ENCODE peak calls at places on chromosomes 5 and 9, in seven cellular contexts. One of them, this sample, is unnamed.

GRCh38 chr9:113559834-113560620 is 96.5 kb downstream of the RGS3 start:
- DNase-seq in PC-9: no peak
- DNase-seq in A673: no peak
- DNase-seq in GM23338: no peak
- DNase-seq in fibroblast of lung: no peak
- DNase-seq in H1: no peak
- DNase-seq in neural progenitor cell: no peak
- DNase-seq in this sample: no peak

GRCh38 chr9:70121818-70122436 is 78.3 kb downstream of the MAMDC2 start:
- DNase-seq in PC-9: no peak
- DNase-seq in A673: no peak
- DNase-seq in GM23338: no peak
- DNase-seq in fibroblast of lung: peak; percentile 85
- DNase-seq in H1: no peak
- DNase-seq in neural progenitor cell: no peak
- DNase-seq in this sample: peak; percentile 82

GRCh38 chr5:83474170-83474796 is 2.7 kb downstream of the VCAN start:
- DNase-seq in PC-9: peak; percentile 61
- DNase-seq in A673: peak; percentile 80
- DNase-seq in GM23338: peak; percentile 93
- DNase-seq in fibroblast of lung: peak; percentile 97
- DNase-seq in H1: peak; percentile 89
- DNase-seq in neural progenitor cell: peak; percentile 94
- DNase-seq in this sample: peak; percentile 93

GRCh38 chr5:31993182-31993961 is 180.7 kb downstream of the GOLPH3 start:
- DNase-seq in PC-9: no peak
- DNase-seq in A673: no peak
- DNase-seq in GM23338: no peak
- DNase-seq in fibroblast of lung: peak; percentile 86
- DNase-seq in H1: no peak
- DNase-seq in neural progenitor cell: no peak
- DNase-seq in this sample: peak; percentile 82

GRCh38 chr9:135809166-135809565 is 98.2 kb downstream of the CAMSAP1 start:
- DNase-seq in PC-9: no peak
- DNase-seq in A673: no peak
- DNase-seq in GM23338: no peak
- DNase-seq in fibroblast of lung: peak; percentile 56
- DNase-seq in H1: no peak
- DNase-seq in neural progenitor cell: no peak
- DNase-seq in this sample: peak; percentile 48

GRCh38 chr5:15789661-15790060 is 289.7 kb downstream of the FBXL7 start:
- DNase-seq in PC-9: no peak
- DNase-seq in A673: no peak
- DNase-seq in GM23338: no peak
- DNase-seq in fibroblast of lung: peak; percentile 49
- DNase-seq in H1: no peak
- DNase-seq in neural progenitor cell: no peak
- DNase-seq in this sample: peak; percentile 32

GRCh38 chr9:85960688-85961093 is 19.7 kb downstream of the NAA35 start:
- DNase-seq in PC-9: no peak
- DNase-seq in A673: peak; percentile 76
- DNase-seq in GM23338: no peak
- DNase-seq in fibroblast of lung: no peak
- DNase-seq in H1: no peak
- DNase-seq in neural progenitor cell: no peak
- DNase-seq in this sample: no peak

GRCh38 chr9:95077766-95078382 is 239.6 kb downstream of the FANCC start:
- DNase-seq in PC-9: no peak
- DNase-seq in A673: no peak
- DNase-seq in GM23338: no peak
- DNase-seq in fibroblast of lung: no peak
- DNase-seq in H1: no peak
- DNase-seq in neural progenitor cell: no peak
- DNase-seq in this sample: no peak

GRCh38 chr5:124880903-124881302 is 134.5 kb upstream of the ZNF608 start:
- DNase-seq in PC-9: no peak
- DNase-seq in A673: no peak
- DNase-seq in GM23338: no peak
- DNase-seq in fibroblast of lung: no peak
- DNase-seq in H1: no peak
- DNase-seq in neural progenitor cell: no peak
- DNase-seq in this sample: no peak

GRCh38 chr5:126108505-126108904 is 314.7 kb upstream of the GRAMD2B start:
- DNase-seq in PC-9: no peak
- DNase-seq in A673: no peak
- DNase-seq in GM23338: no peak
- DNase-seq in fibroblast of lung: peak; percentile 25
- DNase-seq in H1: peak; percentile 45
- DNase-seq in neural progenitor cell: peak; percentile 7
- DNase-seq in this sample: no peak

GRCh38 chr9:129737479-129738269 is 15.2 kb downstream of the PTGES start:
- DNase-seq in PC-9: peak; percentile 87
- DNase-seq in A673: peak; percentile 90
- DNase-seq in GM23338: peak; percentile 95
- DNase-seq in fibroblast of lung: peak; percentile 43
- DNase-seq in H1: peak; percentile 97
- DNase-seq in neural progenitor cell: peak; percentile 94
- DNase-seq in this sample: peak; percentile 14

GRCh38 chr5:44774279-44774880 is 34.4 kb upstream of the MRPS30 start:
- DNase-seq in PC-9: no peak
- DNase-seq in A673: peak; percentile 67
- DNase-seq in GM23338: peak; percentile 78
- DNase-seq in fibroblast of lung: peak; percentile 56
- DNase-seq in H1: no peak
- DNase-seq in neural progenitor cell: peak; percentile 59
- DNase-seq in this sample: peak; percentile 46

GRCh38 chr9:136512651-136513066 is 29.8 kb upstream of the SEC16A start:
- DNase-seq in PC-9: no peak
- DNase-seq in A673: no peak
- DNase-seq in GM23338: peak; percentile 39
- DNase-seq in fibroblast of lung: no peak
- DNase-seq in H1: no peak
- DNase-seq in neural progenitor cell: no peak
- DNase-seq in this sample: no peak

GRCh38 chr9:121698627-121699270 is 47.3 kb downstream of the DAB2IP start:
- DNase-seq in PC-9: peak; percentile 31
- DNase-seq in A673: peak; percentile 69
- DNase-seq in GM23338: peak; percentile 78
- DNase-seq in fibroblast of lung: peak; percentile 21
- DNase-seq in H1: peak; percentile 86
- DNase-seq in neural progenitor cell: peak; percentile 95
- DNase-seq in this sample: no peak

GRCh38 chr5:119410448-119411170 is 41.7 kb upstream of the HSD17B4 start:
- DNase-seq in PC-9: no peak
- DNase-seq in A673: no peak
- DNase-seq in GM23338: no peak
- DNase-seq in fibroblast of lung: no peak
- DNase-seq in H1: peak; percentile 24
- DNase-seq in neural progenitor cell: no peak
- DNase-seq in this sample: no peak

GRCh38 chr9:127185931-127186781 is 63.7 kb upstream of the ANGPTL2 start:
- DNase-seq in PC-9: no peak
- DNase-seq in A673: no peak
- DNase-seq in GM23338: no peak
- DNase-seq in fibroblast of lung: peak; percentile 84
- DNase-seq in H1: no peak
- DNase-seq in neural progenitor cell: peak; percentile 34
- DNase-seq in this sample: peak; percentile 80

GRCh38 chr9:136546697-136547481 is 1.0 kb upstream of the NOTCH1 start:
- DNase-seq in PC-9: peak; percentile 75
- DNase-seq in A673: peak; percentile 67
- DNase-seq in GM23338: peak; percentile 61
- DNase-seq in fibroblast of lung: peak; percentile 37
- DNase-seq in H1: peak; percentile 80
- DNase-seq in neural progenitor cell: peak; percentile 64
- DNase-seq in this sample: no peak

GRCh38 chr5:68180286-68181038 is 35.1 kb upstream of the PIK3R1 start:
- DNase-seq in PC-9: no peak
- DNase-seq in A673: no peak
- DNase-seq in GM23338: no peak
- DNase-seq in fibroblast of lung: no peak
- DNase-seq in H1: no peak
- DNase-seq in neural progenitor cell: no peak
- DNase-seq in this sample: no peak

GRCh38 chr5:171310816-171311697 is 2.0 kb downstream of the TLX3 start:
- DNase-seq in PC-9: peak; percentile 25
- DNase-seq in A673: peak; percentile 29
- DNase-seq in GM23338: peak; percentile 79
- DNase-seq in fibroblast of lung: no peak
- DNase-seq in H1: peak; percentile 65
- DNase-seq in neural progenitor cell: peak; percentile 87
- DNase-seq in this sample: no peak

GRCh38 chr5:171308453-171309275 is at the start of gene TLX3:
- DNase-seq in PC-9: no peak
- DNase-seq in A673: peak; percentile 15
- DNase-seq in GM23338: peak; percentile 96
- DNase-seq in fibroblast of lung: no peak
- DNase-seq in H1: peak; percentile 65
- DNase-seq in neural progenitor cell: peak; percentile 88
- DNase-seq in this sample: no peak

GRCh38 chr5:171310334-171310815 is 1.3 kb downstream of the TLX3 start:
- DNase-seq in PC-9: no peak
- DNase-seq in A673: no peak
- DNase-seq in GM23338: peak; percentile 78
- DNase-seq in fibroblast of lung: no peak
- DNase-seq in H1: peak; percentile 78
- DNase-seq in neural progenitor cell: no peak
- DNase-seq in this sample: no peak

GRCh38 chr5:171309276-171309525 is 153 bp downstream of the TLX3 start:
- DNase-seq in PC-9: no peak
- DNase-seq in A673: no peak
- DNase-seq in GM23338: no peak
- DNase-seq in fibroblast of lung: no peak
- DNase-seq in H1: peak; percentile 70
- DNase-seq in neural progenitor cell: no peak
- DNase-seq in this sample: no peak

GRCh38 chr5:171309526-171310333 is 682 bp downstream of the TLX3 start:
- DNase-seq in PC-9: no peak
- DNase-seq in A673: no peak
- DNase-seq in GM23338: no peak
- DNase-seq in fibroblast of lung: no peak
- DNase-seq in H1: peak; percentile 66
- DNase-seq in neural progenitor cell: peak; percentile 68
- DNase-seq in this sample: no peak
- TF ChIP-seq EZH2 in PC-9: no peak
- TF ChIP-seq EZH2 in A673: no peak
- TF ChIP-seq EZH2 in GM23338: peak; percentile 72
- TF ChIP-seq EZH2 in fibroblast of lung: peak; percentile 81
- TF ChIP-seq EZH2 in H1: peak; percentile 90
- TF ChIP-seq EZH2 in neural progenitor cell: peak; percentile 96
- TF ChIP-seq EZH2 in this sample: peak; percentile 70

GRCh38 chr5:135538261-135538660 is 2.5 kb upstream of the NEUROG1 start:
- DNase-seq in PC-9: no peak
- DNase-seq in A673: no peak
- DNase-seq in GM23338: no peak
- DNase-seq in fibroblast of lung: no peak
- DNase-seq in H1: no peak
- DNase-seq in neural progenitor cell: no peak
- DNase-seq in this sample: no peak

GRCh38 chr5:135535820-135536801 is at the start of gene NEUROG1:
- DNase-seq in PC-9: no peak
- DNase-seq in A673: peak; percentile 30
- DNase-seq in GM23338: peak; percentile 91
- DNase-seq in fibroblast of lung: no peak
- DNase-seq in H1: peak; percentile 87
- DNase-seq in neural progenitor cell: peak; percentile 96
- DNase-seq in this sample: no peak

GRCh38 chr5:135537745-135538144 is 2.0 kb upstream of the NEUROG1 start:
- DNase-seq in PC-9: no peak
- DNase-seq in A673: no peak
- DNase-seq in GM23338: no peak
- DNase-seq in fibroblast of lung: no peak
- DNase-seq in H1: no peak
- DNase-seq in neural progenitor cell: no peak
- DNase-seq in this sample: no peak

GRCh38 chr5:135535420-135535819 is 344 bp downstream of the NEUROG1 start:
- DNase-seq in PC-9: no peak
- DNase-seq in A673: no peak
- DNase-seq in GM23338: peak; percentile 47
- DNase-seq in fibroblast of lung: no peak
- DNase-seq in H1: no peak
- DNase-seq in neural progenitor cell: no peak
- DNase-seq in this sample: no peak

DNA sequence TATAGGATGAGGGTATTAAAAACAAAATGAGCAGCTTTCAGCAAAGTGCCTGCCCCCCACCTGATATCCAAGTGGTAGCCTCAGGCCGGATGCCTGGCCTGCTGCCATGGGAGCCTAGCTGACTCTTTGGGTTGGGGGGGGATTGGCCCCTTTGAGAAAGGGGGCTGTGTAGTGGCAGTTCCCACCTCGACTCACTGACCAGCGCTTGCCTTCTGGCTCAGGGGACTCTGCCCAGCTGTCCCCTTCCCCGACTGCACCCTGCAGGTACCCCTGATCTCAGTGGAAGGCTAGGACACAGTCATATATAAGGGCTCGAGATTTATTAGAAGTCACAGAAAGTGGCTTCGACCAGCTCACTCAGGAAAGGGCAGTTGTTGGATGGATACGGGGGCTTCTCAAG is 1.5 kb upstream of the NEUROG1 start:
- DNase-seq in PC-9: no peak
- DNase-seq in A673: no peak
- DNase-seq in GM23338: no peak
- DNase-seq in fibroblast of lung: no peak
- DNase-seq in H1: no peak
- DNase-seq in neural progenitor cell: no peak
- DNase-seq in this sample: no peak
- H3K27me3 ChIP-seq in PC-9: peaks cover 81% of the 10 kb centered on the region
- H3K27me3 ChIP-seq in A673: peaks cover 100% of the 10 kb centered on the region
- H3K27me3 ChIP-seq in GM23338: peaks cover 100% of the 10 kb centered on the region
- H3K27me3 ChIP-seq in fibroblast of lung: peaks cover 52% of the 10 kb centered on the region
- H3K27me3 ChIP-seq in H1: peaks cover 99% of the 10 kb centered on the region
- H3K27me3 ChIP-seq in neural progenitor cell: peaks cover 100% of the 10 kb centered on the region
- H3K27me3 ChIP-seq in this sample: peaks cover 89% of the 10 kb centered on the region

DNA sequence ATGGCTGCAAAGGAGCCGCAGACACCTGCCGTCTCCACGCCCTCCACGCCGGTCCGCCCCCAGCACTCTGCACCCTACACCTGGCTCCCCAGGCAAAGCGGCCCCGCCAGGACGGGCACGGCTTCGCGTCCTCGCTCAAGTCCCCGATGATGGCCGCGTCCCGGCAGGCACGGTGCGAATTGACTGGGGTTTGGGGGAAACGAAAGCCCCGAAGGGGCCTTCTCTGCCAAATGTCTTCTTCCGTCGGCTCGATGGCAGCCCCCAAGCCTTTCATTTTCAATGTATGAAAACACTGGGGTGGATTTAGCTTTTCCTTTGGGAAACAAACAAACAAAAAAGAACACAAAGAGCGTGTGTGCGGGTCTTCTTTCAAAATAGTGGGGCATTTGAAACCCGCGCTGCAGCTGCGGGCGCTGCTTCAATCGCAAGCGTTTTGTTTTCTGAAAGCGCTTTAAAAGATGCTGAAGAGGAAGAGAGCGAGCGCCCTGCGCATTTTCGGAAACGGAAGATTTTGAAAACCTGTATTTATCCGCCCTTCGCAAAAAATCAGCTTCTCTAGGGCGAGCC is 160.0 kb downstream of the RMI1 start:
- DNase-seq in PC-9: no peak
- DNase-seq in A673: no peak
- DNase-seq in GM23338: peak; percentile 76
- DNase-seq in fibroblast of lung: peak; percentile 12
- DNase-seq in H1: peak; percentile 76
- DNase-seq in neural progenitor cell: peak; percentile 68
- DNase-seq in this sample: peak; percentile 8
- TF ChIP-seq EZH2 in PC-9: no peak
- TF ChIP-seq EZH2 in A673: no peak
- TF ChIP-seq EZH2 in GM23338: no peak
- TF ChIP-seq EZH2 in fibroblast of lung: no peak
- TF ChIP-seq EZH2 in H1: peak; percentile 77
- TF ChIP-seq EZH2 in neural progenitor cell: peak; percentile 91
- TF ChIP-seq EZH2 in this sample: peak; percentile 72

GRCh38 chr5:167576928-167577327 is 714.5 kb upstream of the WWC1 start:
- DNase-seq in PC-9: no peak
- DNase-seq in A673: peak; percentile 65
- DNase-seq in GM23338: peak; percentile 46
- DNase-seq in fibroblast of lung: peak; percentile 43
- DNase-seq in H1: no peak
- DNase-seq in neural progenitor cell: no peak
- DNase-seq in this sample: no peak
- H3K27me3 ChIP-seq in PC-9: peaks cover 59% of the 10 kb centered on the region
- H3K27me3 ChIP-seq in A673: no peaks in the 10 kb centered on the region
- H3K27me3 ChIP-seq in GM23338: peaks cover 6% of the 10 kb centered on the region
- H3K27me3 ChIP-seq in fibroblast of lung: no peaks in the 10 kb centered on the region
- H3K27me3 ChIP-seq in H1: no peaks in the 10 kb centered on the region
- H3K27me3 ChIP-seq in neural progenitor cell: peaks cover 58% of the 10 kb centered on the region
- H3K27me3 ChIP-seq in this sample: peaks cover 5% of the 10 kb centered on the region